ENCODE peak calls at places on chromosomes 7 and 10, in eight cellular contexts. V is fibroblast of lung, P is pancreas, C is kidney epithelial cell, T is mucosa of descending colon, G is cardiac muscle cell, Z is fibroblast of pulmonary artery, S is HFF-Myc. Y is an unnamed sample.

GRCh38 chr7:25303380-25304321 is 75.4 kb upstream of the NPVF start:
- DNase-seq in C (peak), T (no peak), P (no peak), V (peak), Z (peak), S (no peak), G (peak), Y (no peak)

GRCh38 chr7:17674166-17674955 is 265.9 kb downstream of the SNX13 start:
- DNase-seq in S (no peak), Z (no peak), C (no peak), G (no peak), V (no peak), T (no peak), P (no peak), Y (no peak)

GRCh38 chr10:60417024-60417423 is 27.3 kb upstream of the ANK3 start:
- DNase-seq in C (no peak), Z (no peak), V (peak), G (peak), P (no peak), T (no peak), S (no peak), Y (no peak)

GRCh38 chr10:8346861-8347260 is 292.4 kb downstream of the GATA3 start:
- DNase-seq in G (no peak), P (no peak), Z (no peak), S (no peak), C (no peak), V (no peak), T (no peak), Y (no peak)

GRCh38 chr10:84540022-84540616 is 211.7 kb downstream of the CCSER2 start:
- DNase-seq in C (peak), Z (peak), P (no peak), S (peak), G (peak), V (peak), T (no peak), Y (no peak)

GRCh38 chr10:125415964-125416363 is 255.6 kb upstream of the CTBP2 start:
- DNase-seq in S (no peak), V (no peak), C (no peak), T (no peak), P (no peak), G (no peak), Z (no peak), Y (no peak)

GRCh38 chr10:91779011-91779605 is 19.1 kb upstream of the TNKS2 start:
- DNase-seq in Z (no peak), S (no peak), T (no peak), C (no peak), V (peak), P (no peak), G (no peak), Y (no peak)

GRCh38 chr7:77447616-77448015 is 31.5 kb upstream of the GSAP start:
- DNase-seq in C (no peak), G (no peak), P (no peak), S (no peak), T (no peak), Z (no peak), V (no peak), Y (no peak)

DNA sequence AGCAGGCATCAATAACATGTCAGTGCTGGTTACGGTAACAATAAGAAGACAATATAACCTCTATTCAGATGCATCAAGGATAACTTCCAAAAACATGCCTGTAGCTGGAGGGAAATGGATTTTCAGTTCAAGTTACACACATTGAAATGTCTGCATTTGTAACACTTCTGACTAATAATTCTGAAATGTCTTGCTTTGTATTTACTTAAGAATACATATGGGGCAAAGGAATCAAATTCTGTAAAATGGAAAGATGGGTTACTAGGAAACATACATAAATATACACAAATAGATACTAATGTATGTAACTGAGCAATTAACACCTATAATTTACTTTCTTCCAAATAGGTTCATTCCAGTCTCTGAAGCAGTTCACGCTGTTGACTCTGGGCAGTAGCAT is 18.6 kb upstream of the MTPN start:
- DNase-seq in Z (no peak), T (no peak), S (no peak), C (no peak), G (no peak), V (peak), P (no peak), Y (no peak)
- TF ChIP-seq CTCF in Z (no peak), T (no peak), S (no peak), C (no peak), G (no peak), V (no peak), P (no peak), Y (no peak)

DNA sequence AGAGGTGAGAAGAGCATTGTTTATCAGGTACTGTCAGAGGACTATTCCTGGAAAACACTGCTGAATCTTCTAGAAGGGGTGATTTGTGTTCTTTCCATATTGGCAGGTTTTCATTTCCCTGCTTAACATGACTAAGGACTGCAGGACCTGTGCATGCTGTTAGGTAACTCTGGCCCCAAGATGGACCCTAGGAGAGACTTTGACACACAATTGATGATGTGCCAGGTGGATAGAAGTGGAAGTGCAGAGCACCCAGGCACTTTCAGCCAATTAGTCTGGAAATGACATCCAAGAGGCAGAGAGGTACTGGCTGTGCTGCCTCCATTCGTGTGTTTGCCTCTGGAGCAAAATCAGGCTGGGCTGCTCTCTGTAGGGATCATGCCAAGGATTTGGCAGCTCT is 496.3 kb upstream of the GALNT17 start:
- DNase-seq in T (no peak), G (no peak), Z (no peak), P (no peak), V (no peak), S (no peak), C (no peak), Y (no peak)
- TF ChIP-seq CTCF in T (no peak), G (no peak), Z (no peak), P (no peak), V (no peak), S (no peak), C (no peak), Y (no peak)

GRCh38 chr10:112030431-112030830 is 153.1 kb downstream of the GPAM start:
- DNase-seq in Z (no peak), S (no peak), T (no peak), C (no peak), G (no peak), V (no peak), P (no peak), Y (no peak)

GRCh38 chr10:112024079-112024478 is 159.5 kb downstream of the GPAM start:
- DNase-seq in S (no peak), C (no peak), P (no peak), Z (no peak), V (no peak), T (no peak), G (no peak), Y (no peak)

GRCh38 chr10:112025228-112025627 is 158.3 kb downstream of the GPAM start:
- DNase-seq in T (no peak), P (no peak), S (no peak), G (no peak), Z (no peak), V (no peak), C (no peak), Y (no peak)

GRCh38 chr10:112026438-112026837 is 157.1 kb downstream of the GPAM start:
- DNase-seq in C (no peak), S (no peak), Z (no peak), V (no peak), G (no peak), P (no peak), T (no peak), Y (no peak)

DNA sequence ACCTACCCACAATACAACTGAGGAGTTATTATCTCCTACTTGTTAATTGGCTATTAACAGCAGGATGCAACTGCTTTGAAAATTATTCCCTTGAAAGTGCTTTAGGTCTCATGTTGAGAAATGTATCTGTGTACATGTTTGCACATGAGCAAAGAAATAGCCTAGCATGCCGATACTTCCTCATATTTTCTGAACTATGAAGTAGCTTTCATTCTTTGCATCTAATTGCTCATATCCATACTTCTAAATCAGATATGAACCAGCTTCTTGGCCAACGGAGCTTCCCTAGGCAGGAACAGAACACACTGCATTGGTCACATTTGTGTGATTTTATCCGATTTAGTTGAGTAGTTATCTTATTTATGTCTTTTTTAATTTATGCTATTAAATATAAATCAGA is 155.7 kb downstream of the GPAM start:
- DNase-seq in Z (no peak), S (no peak), P (no peak), G (no peak), T (no peak), V (no peak), C (no peak), Y (no peak)
- TF ChIP-seq CTCF in Z (no peak), S (no peak), P (no peak), G (no peak), T (no peak), V (no peak), C (no peak), Y (no peak)

GRCh38 chr10:59290448-59290847 is 71.9 kb downstream of the FAM13C start:
- DNase-seq in V (no peak), G (no peak), C (no peak), Z (no peak), P (no peak), S (no peak), T (no peak), Y (no peak)
- TF ChIP-seq CTCF in V (no peak), G (no peak), C (no peak), Z (no peak), P (no peak), S (peak), T (no peak), Y (no peak)

GRCh38 chr7:47669178-47669878 is 87.4 kb upstream of the TNS3 start:
- DNase-seq in Z (peak), T (peak), V (peak), S (peak), P (no peak), G (peak), C (peak), Y (no peak)
- TF ChIP-seq CTCF in Z (peak), T (no peak), V (no peak), S (no peak), P (no peak), G (no peak), C (peak), Y (no peak)

GRCh38 chr10:15660990-15661389 is 58.7 kb downstream of the ITGA8 start:
- DNase-seq in Z (no peak), G (no peak), P (no peak), T (no peak), C (no peak), V (no peak), S (no peak), Y (no peak)
- TF ChIP-seq CTCF in Z (no peak), G (no peak), P (no peak), T (no peak), C (no peak), V (no peak), S (no peak), Y (peak)

DNA sequence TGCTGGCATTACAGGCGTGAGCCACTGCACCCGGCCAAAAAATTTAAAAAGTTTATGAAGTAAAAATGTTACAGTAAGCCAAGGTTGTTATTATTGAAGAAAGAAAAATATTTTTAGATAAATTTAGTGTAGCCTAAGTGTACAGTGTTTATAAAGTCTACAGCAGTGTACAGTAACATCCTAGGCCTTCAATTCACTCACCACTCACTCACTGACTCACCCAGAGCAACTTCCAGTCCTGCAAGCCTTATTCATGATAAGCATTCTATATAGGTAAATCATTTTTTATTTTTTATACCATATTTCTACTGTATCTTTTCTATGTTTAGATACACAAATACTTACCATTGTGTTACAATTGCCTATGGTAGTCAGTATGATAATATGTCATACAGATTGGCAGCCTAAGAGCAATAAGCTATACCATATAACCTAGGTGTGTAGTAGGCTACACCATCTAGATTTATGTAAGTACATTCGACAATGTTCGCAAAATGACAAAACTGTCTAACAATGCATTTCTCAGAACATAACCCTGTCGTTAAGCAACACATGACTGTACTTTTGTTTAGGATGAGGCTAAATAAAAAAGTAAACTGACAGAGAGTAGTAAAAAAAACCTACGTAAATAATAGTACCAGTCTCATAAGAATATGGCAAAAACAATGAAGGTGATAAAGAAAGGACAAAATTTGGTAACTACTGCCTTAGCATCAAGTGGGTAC is 77.8 kb upstream of the FAM133B start:
- DNase-seq in Z (no peak), P (no peak), V (peak), C (no peak), G (no peak), T (no peak), S (no peak), Y (no peak)
- TF ChIP-seq CTCF in Z (no peak), P (no peak), V (no peak), C (no peak), G (no peak), T (no peak), S (no peak), Y (no peak)

GRCh38 chr10:95906675-95907453 is 911 bp upstream of the CC2D2B start:
- DNase-seq in S (peak), P (no peak), G (peak), Z (peak), V (peak), T (no peak), C (no peak), Y (peak)

GRCh38 chr10:95908450-95908849 is 675 bp downstream of the CC2D2B start:
- DNase-seq in S (no peak), P (no peak), V (no peak), G (no peak), C (no peak), T (no peak), Z (no peak), Y (no peak)

GRCh38 chr10:95909591-95909990 is 1.8 kb downstream of the CC2D2B start:
- DNase-seq in P (no peak), S (no peak), G (no peak), T (no peak), V (no peak), Z (no peak), C (no peak), Y (no peak)

GRCh38 chr10:95907454-95908253 is at the start of gene CC2D2B:
- DNase-seq in T (peak), G (peak), Z (peak), P (peak), S (peak), C (no peak), V (peak), Y (peak)
- TF ChIP-seq CTCF in T (no peak), G (peak), Z (no peak), P (no peak), S (no peak), C (no peak), V (no peak), Y (peak)

GRCh38 chr10:98694863-98695262 is 248.1 kb upstream of the HPS1 start:
- DNase-seq in Z (no peak), G (peak), T (no peak), C (no peak), S (no peak), P (no peak), V (no peak), Y (no peak)

GRCh38 chr10:98696516-98696915 is 249.8 kb upstream of the HPS1 start:
- DNase-seq in Z (no peak), T (no peak), S (no peak), P (peak), C (no peak), V (no peak), G (no peak), Y (no peak)

GRCh38 chr10:98694014-98694413 is 247.3 kb upstream of the HPS1 start:
- DNase-seq in V (no peak), G (peak), S (no peak), C (no peak), Z (no peak), T (no peak), P (no peak), Y (no peak)
- TF ChIP-seq CTCF in V (no peak), G (no peak), S (no peak), C (no peak), Z (no peak), T (no peak), P (no peak), Y (no peak)

Y was measured in LNCaP clone FGC.